ENCODE peak calls at places on chromosomes 7 and 10, in six cellular contexts. V is HepG2, B is A549, I is endothelial cell of umbilical vein, D is GM12878, L is K562. K is an unnamed sample.

GRCh38 chr10:17914169-17915045 is 37.3 kb upstream of the SLC39A12 start:
- DNase-seq in V (no peak), B (no peak), I (no peak), D (no peak), L (no peak), K (no peak)

GRCh38 chr7:43291789-43292188 is 179.3 kb downstream of the HECW1 start:
- DNase-seq in V (no peak), B (no peak), I (no peak), D (no peak), L (no peak), K (no peak)

GRCh38 chr10:24574161-24574560 is 149.5 kb downstream of the ARHGAP21 start:
- DNase-seq in V (no peak), B (no peak), I (no peak), D (no peak), L (no peak), K (no peak)

GRCh38 chr7:116740758-116741462 is 68.9 kb downstream of the MET start:
- DNase-seq in V (no peak), B (no peak), I (no peak), D (no peak), L (no peak), K (no peak)

GRCh38 chr10:118610577-118610976 is 15.1 kb upstream of the PRLHR start:
- DNase-seq in V (no peak), B (no peak), I (no peak), D (no peak), L (no peak), K (no peak)

GRCh38 chr7:51123322-51124021 is 193.1 kb downstream of the COBL start:
- DNase-seq in V (no peak), B (peak), I (no peak), D (no peak), L (no peak), K (peak)

GRCh38 chr10:52499281-52499680 is 185.2 kb downstream of the DKK1 start:
- DNase-seq in V (no peak), B (no peak), I (no peak), D (no peak), L (no peak), K (no peak)

GRCh38 chr7:118844748-118845147 is 620.2 kb downstream of the ANKRD7 start:
- DNase-seq in V (peak), B (no peak), I (no peak), D (no peak), L (no peak), K (peak)

GRCh38 chr10:96512524-96512991 is 1.2 kb downstream of the TLL2 start:
- DNase-seq in V (no peak), B (no peak), I (peak), D (no peak), L (no peak), K (peak)

GRCh38 chr7:51069411-51070083 is 247.1 kb downstream of the COBL start:
- DNase-seq in V (no peak), B (no peak), I (peak), D (no peak), L (no peak), K (no peak)

GRCh38 chr10:103517234-103518085 is 24.0 kb downstream of the NEURL1 start:
- DNase-seq in V (no peak), B (no peak), I (no peak), D (no peak), L (no peak), K (no peak)

GRCh38 chr7:50564630-50565558 is at the start of gene DDC:
- DNase-seq in V (peak), B (peak), I (no peak), D (no peak), L (no peak), K (no peak)

GRCh38 chr10:111360260-111360925 is 283.6 kb downstream of the ADRA2A start:
- DNase-seq in V (peak), B (peak), I (no peak), D (peak), L (peak), K (peak)

GRCh38 chr7:129779602-129780256 is 168.2 kb downstream of the NRF1 start:
- DNase-seq in V (peak), B (no peak), I (no peak), D (no peak), L (peak), K (no peak)

GRCh38 chr10:132162021-132162531 is 24.7 kb upstream of the DPYSL4 start:
- DNase-seq in V (no peak), B (no peak), I (no peak), D (no peak), L (no peak), K (no peak)

GRCh38 chr10:123636598-123637325 is 29.4 kb upstream of the GPR26 start:
- DNase-seq in V (no peak), B (no peak), I (no peak), D (no peak), L (no peak), K (no peak)

GRCh38 chr7:96663871-96664445 is 45.7 kb downstream of the SEM1 start:
- DNase-seq in V (no peak), B (no peak), I (no peak), D (no peak), L (no peak), K (no peak)

GRCh38 chr10:79982486-79982800 is 33.5 kb upstream of the SFTPD start:
- DNase-seq in V (no peak), B (no peak), I (peak), D (no peak), L (no peak), K (peak)

GRCh38 chr10:1668347-1668746 is 69.0 kb downstream of the ADARB2 start:
- DNase-seq in V (no peak), B (no peak), I (no peak), D (peak), L (no peak), K (no peak)

GRCh38 chr10:110056822-110057221 is 49.0 kb downstream of the ADD3 start:
- DNase-seq in V (no peak), B (no peak), I (no peak), D (no peak), L (no peak), K (no peak)

GRCh38 chr10:126474031-126474430 is 85.8 kb upstream of the ADAM12 start:
- DNase-seq in V (no peak), B (no peak), I (no peak), D (no peak), L (no peak), K (no peak)

GRCh38 chr7:75743455-75743859 is 4.7 kb upstream of the HIP1 start:
- DNase-seq in V (no peak), B (no peak), I (no peak), D (no peak), L (no peak), K (no peak)

GRCh38 chr7:23467281-23467680 is 3.0 kb downstream of the IGF2BP3 start:
- DNase-seq in V (no peak), B (no peak), I (no peak), D (no peak), L (peak), K (no peak)

GRCh38 chr10:80526218-80526617 is 11.5 kb upstream of the SH2D4B start:
- DNase-seq in V (no peak), B (no peak), I (no peak), D (no peak), L (no peak), K (no peak)

GRCh38 chr7:140161047-140161446 is 15.7 kb downstream of the KDM7A start:
- DNase-seq in V (no peak), B (no peak), I (no peak), D (no peak), L (no peak), K (peak)

GRCh38 chr7:17552952-17553351 is 254.5 kb downstream of the AHR start:
- DNase-seq in V (no peak), B (no peak), I (no peak), D (no peak), L (no peak), K (no peak)

GRCh38 chr10:124740374-124741280 is 3.6 kb downstream of the FAM53B start:
- DNase-seq in V (peak), B (no peak), I (peak), D (no peak), L (no peak), K (peak)

GRCh38 chr7:98027342-98028033 is 37.5 kb upstream of the OCM2 start:
- DNase-seq in V (peak), B (peak), I (no peak), D (no peak), L (peak), K (no peak)

GRCh38 chr7:98022531-98022930 is 32.5 kb upstream of the OCM2 start:
- DNase-seq in V (no peak), B (no peak), I (no peak), D (no peak), L (no peak), K (no peak)

GRCh38 chr7:98024075-98024474 is 34.1 kb upstream of the OCM2 start:
- DNase-seq in V (no peak), B (no peak), I (no peak), D (no peak), L (no peak), K (no peak)

GRCh38 chr7:98021588-98022351 is 31.8 kb upstream of the OCM2 start:
- DNase-seq in V (peak), B (peak), I (peak), D (no peak), L (peak), K (peak)
- TF ChIP-seq MYC in V (no peak), B (no peak), I (no peak), D (no peak), L (no peak), K (peak)

GRCh38 chr7:145696071-145696470 is 420.5 kb upstream of the CNTNAP2 start:
- DNase-seq in V (no peak), B (no peak), I (no peak), D (no peak), L (no peak), K (no peak)

GRCh38 chr7:145691377-145691914 is 425.2 kb upstream of the CNTNAP2 start:
- DNase-seq in V (no peak), B (no peak), I (no peak), D (no peak), L (no peak), K (no peak)

DNA sequence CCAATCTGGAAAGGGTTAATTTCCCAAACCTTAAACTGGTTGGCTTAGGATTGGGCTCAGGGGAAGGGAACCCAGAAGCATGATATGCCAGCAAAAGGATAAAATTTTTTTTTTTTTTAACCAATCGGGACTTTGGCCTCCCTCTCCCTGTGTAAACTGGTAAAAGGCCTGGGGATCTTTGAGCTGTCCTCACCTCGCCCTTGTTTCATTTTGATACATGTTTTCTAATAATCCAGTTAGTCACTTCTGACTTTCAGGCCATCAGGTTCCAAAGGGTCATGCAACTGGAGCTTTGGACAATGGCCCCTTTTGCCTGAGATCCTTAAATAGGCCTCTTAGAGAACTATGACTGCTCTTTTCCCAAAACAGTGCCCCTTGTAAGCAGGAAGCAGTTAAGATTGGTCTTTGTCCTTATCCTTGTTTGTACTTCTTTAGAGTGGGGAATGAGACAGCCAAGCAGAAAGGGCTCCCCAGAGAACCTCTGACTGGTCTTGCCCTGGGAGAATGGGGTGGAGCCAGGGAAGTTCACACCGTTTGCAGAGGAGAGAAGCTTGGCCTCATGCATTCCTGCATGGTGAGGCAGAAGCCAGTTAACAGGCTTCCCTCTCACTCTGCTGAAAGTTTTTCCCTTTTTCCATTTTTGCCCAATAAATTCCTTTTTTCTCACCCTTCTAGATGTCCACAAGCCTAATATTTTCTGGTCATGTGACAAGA is 424.2 kb upstream of the CNTNAP2 start:
- DNase-seq in V (no peak), B (no peak), I (no peak), D (no peak), L (no peak), K (no peak)
- TF ChIP-seq MYC in V (no peak), B (no peak), I (no peak), D (no peak), L (no peak), K (no peak)

GRCh38 chr7:1383398-1384112 is 75.7 kb downstream of the MICALL2 start:
- DNase-seq in V (no peak), B (no peak), I (no peak), D (no peak), L (no peak), K (no peak)
- TF ChIP-seq MYC in V (no peak), B (no peak), I (no peak), D (no peak), L (no peak), K (no peak)

DNA sequence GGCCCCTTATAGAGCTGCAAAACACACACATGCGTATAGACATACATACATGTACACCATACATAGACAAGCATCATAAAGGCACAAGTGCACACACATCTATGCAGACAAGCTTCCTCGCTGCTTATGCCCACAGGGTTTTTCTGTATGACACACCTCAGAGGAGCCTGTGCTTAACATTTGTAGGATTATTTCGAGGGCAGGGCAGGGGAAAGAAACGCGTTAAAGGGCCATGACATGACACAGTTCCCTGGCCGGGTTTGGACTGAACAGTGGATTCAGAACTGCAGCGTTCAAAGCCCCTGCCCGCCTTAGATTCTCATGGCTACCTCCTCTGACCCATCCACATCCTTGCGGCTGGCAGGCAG is 44.9 kb downstream of the CHST3 start:
- DNase-seq in V (no peak), B (no peak), I (no peak), D (no peak), L (no peak), K (no peak)
- TF ChIP-seq MYC in V (no peak), B (no peak), I (no peak), D (no peak), L (no peak), K (no peak)

GRCh38 chr10:35480150-35480549 is 125.0 kb upstream of the GJD4 start:
- DNase-seq in V (peak), B (peak), I (no peak), D (no peak), L (no peak), K (no peak)
- TF ChIP-seq MYC in V (no peak), B (no peak), I (no peak), D (no peak), L (no peak), K (no peak)

GRCh38 chr7:265998-266850 is 23.7 kb upstream of the FOXL3 start:
- DNase-seq in V (no peak), B (no peak), I (no peak), D (no peak), L (no peak), K (no peak)
- TF ChIP-seq MYC in V (no peak), B (no peak), I (no peak), D (no peak), L (no peak), K (no peak)

GRCh38 chr10:22600516-22600915 is 113.9 kb downstream of the PIP4K2A start:
- DNase-seq in V (no peak), B (no peak), I (no peak), D (no peak), L (no peak), K (no peak)

GRCh38 chr10:22598488-22598887 is 115.9 kb downstream of the PIP4K2A start:
- DNase-seq in V (no peak), B (no peak), I (no peak), D (no peak), L (peak), K (no peak)

GRCh38 chr10:22599048-22599561 is 115.3 kb downstream of the PIP4K2A start:
- DNase-seq in V (no peak), B (no peak), I (peak), D (peak), L (no peak), K (peak)

GRCh38 chr10:22599636-22600228 is 114.6 kb downstream of the PIP4K2A start:
- DNase-seq in V (no peak), B (no peak), I (no peak), D (no peak), L (no peak), K (no peak)

DNA sequence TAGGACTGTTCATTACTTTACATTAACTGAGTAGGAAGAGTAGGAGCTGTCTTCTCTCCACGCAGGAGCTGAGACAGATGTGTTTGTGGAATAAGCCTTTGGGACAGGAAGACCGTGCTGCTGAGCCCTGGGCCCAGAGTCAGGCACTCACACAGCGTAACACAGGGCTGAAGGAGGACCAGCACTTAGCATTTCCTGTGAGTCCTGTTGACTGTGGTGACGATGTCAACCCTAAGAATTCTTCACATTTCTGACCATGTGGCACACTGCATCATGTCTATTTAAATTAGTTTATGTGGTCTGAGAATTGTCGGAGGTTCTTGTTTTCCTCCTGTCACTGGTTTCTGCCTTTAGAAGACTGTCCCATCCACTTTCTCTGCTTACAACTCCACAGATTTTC is 117.2 kb downstream of the PIP4K2A start:
- DNase-seq in V (no peak), B (no peak), I (no peak), D (peak), L (no peak), K (no peak)
- TF ChIP-seq MYC in V (no peak), B (no peak), I (no peak), D (no peak), L (no peak), K (no peak)

GRCh38 chr10:84820121-84820520 is 491.7 kb downstream of the CCSER2 start:
- DNase-seq in V (peak), B (peak), I (no peak), D (no peak), L (peak), K (peak)
- TF ChIP-seq MYC in V (no peak), B (no peak), I (no peak), D (no peak), L (no peak), K (no peak)